ENCODE peak calls at places on chromosomes 12 and 14, in five cellular contexts. B, T, D, V and Z are unnamed samples.

GRCh38 chr14:21185506-21185905 is 29.6 kb upstream of the OR5AU1 start:
- DNase-seq in D (no peak), V (no peak), T (no peak), B (no peak), Z (no peak)

GRCh38 chr12:56836800-56837663 is 73.9 kb downstream of the HSD17B6 start:
- DNase-seq in D (no peak), B (peak), V (no peak), T (no peak), Z (no peak)

GRCh38 chr14:72615511-72616121 is 278.3 kb downstream of the DPF3 start:
- DNase-seq in D (no peak), V (no peak), B (no peak), T (no peak), Z (no peak)

GRCh38 chr12:124689585-124689984 is 122.2 kb upstream of the NCOR2 start:
- DNase-seq in D (no peak), B (no peak), T (no peak), V (no peak), Z (no peak)

GRCh38 chr14:30143617-30144016 is 216.0 kb upstream of the PRKD1 start:
- DNase-seq in V (no peak), T (no peak), B (no peak), D (no peak), Z (no peak)

GRCh38 chr14:41000350-41000749 is 606.3 kb upstream of the LRFN5 start:
- DNase-seq in B (no peak), T (no peak), V (no peak), D (no peak), Z (no peak)

GRCh38 chr12:113230315-113231274 is 9.3 kb downstream of the TPCN1 start:
- DNase-seq in B (no peak), D (no peak), T (no peak), V (no peak), Z (no peak)

GRCh38 chr12:118015306-118015705 is 1.2 kb upstream of the RFC5 start:
- DNase-seq in D (no peak), V (no peak), T (no peak), B (no peak), Z (no peak)

GRCh38 chr12:6452908-6453630 is 1.2 kb downstream of the TAPBPL start:
- DNase-seq in V (no peak), T (peak), B (peak), D (no peak), Z (no peak)

GRCh38 chr12:45355750-45356149 is 139.9 kb downstream of the ANO6 start:
- DNase-seq in D (no peak), V (no peak), T (no peak), B (no peak), Z (no peak)

GRCh38 chr12:109760930-109761630 is 47.5 kb downstream of the FAM222A start:
- DNase-seq in D (no peak), V (peak), T (no peak), B (peak), Z (peak)

GRCh38 chr14:69428289-69428998 is 30.0 kb downstream of the SLC39A9 start:
- DNase-seq in D (no peak), B (peak), T (no peak), V (no peak), Z (no peak)

GRCh38 chr12:91349451-91349850 is 166.8 kb upstream of the DCN start:
- DNase-seq in T (no peak), B (no peak), D (no peak), V (no peak), Z (no peak)

GRCh38 chr14:69561893-69562292 is 12.8 kb downstream of the CCDC177 start:
- DNase-seq in D (no peak), V (no peak), T (no peak), B (no peak), Z (no peak)

GRCh38 chr12:92417343-92417742 is 271.7 kb upstream of the BTG1 start:
- DNase-seq in T (no peak), V (no peak), B (no peak), D (no peak), Z (no peak)

GRCh38 chr14:78967111-78967809 is 797.1 kb downstream of the NRXN3 start:
- DNase-seq in B (no peak), V (no peak), D (no peak), T (no peak), Z (no peak)

GRCh38 chr12:69534389-69534822 is 50.9 kb upstream of the CCT2 start:
- DNase-seq in T (peak), B (peak), D (peak), V (peak), Z (no peak)

GRCh38 chr14:72608391-72609204 is 285.3 kb downstream of the DPF3 start:
- DNase-seq in T (no peak), B (no peak), V (no peak), D (no peak), Z (no peak)

GRCh38 chr12:125683748-125684381 is 618.6 kb downstream of the AACS start:
- DNase-seq in B (peak), T (no peak), D (no peak), V (peak), Z (no peak)

GRCh38 chr12:24902521-24903304 is 46.2 kb downstream of the BCAT1 start:
- DNase-seq in B (no peak), D (no peak), V (peak), T (no peak), Z (peak)

GRCh38 chr12:42266579-42267230 is 28.7 kb upstream of the YAF2 start:
- DNase-seq in T (no peak), D (no peak), B (no peak), V (no peak), Z (no peak)

GRCh38 chr14:105075364-105076295 is 10.4 kb upstream of the GPR132 start:
- DNase-seq in B (peak), V (peak), T (peak), D (no peak), Z (peak)

GRCh38 chr12:22350817-22351371 is 16.4 kb upstream of the ST8SIA1 start:
- DNase-seq in B (no peak), V (no peak), T (no peak), D (no peak), Z (no peak)

GRCh38 chr12:54173906-54174471 is 14.8 kb downstream of the SMUG1 start:
- DNase-seq in B (no peak), T (no peak), V (no peak), D (no peak), Z (no peak)

GRCh38 chr14:76768671-76769500 is 7.6 kb downstream of the VASH1 start:
- DNase-seq in V (no peak), T (no peak), B (no peak), D (no peak), Z (no peak)

GRCh38 chr14:76500011-76500410 is 124.1 kb downstream of the ESRRB start:
- DNase-seq in B (no peak), V (no peak), D (no peak), T (peak), Z (no peak)

GRCh38 chr14:99624971-99625370 is 20.0 kb upstream of the HHIPL1 start:
- DNase-seq in B (no peak), T (no peak), V (no peak), D (no peak), Z (no peak)

GRCh38 chr14:25570483-25570882 is 520.5 kb upstream of the STXBP6 start:
- DNase-seq in T (no peak), D (no peak), B (no peak), V (no peak), Z (no peak)

GRCh38 chr14:32468955-32469354 is 139.9 kb downstream of the AKAP6 start:
- DNase-seq in B (no peak), D (no peak), V (no peak), T (no peak), Z (no peak)

GRCh38 chr12:112828534-112828933 is 37.0 kb downstream of the RPH3A start:
- DNase-seq in T (no peak), V (no peak), B (no peak), D (no peak), Z (no peak)

GRCh38 chr14:77037886-77038511 is 9.5 kb upstream of the IRF2BPL start:
- DNase-seq in B (peak), D (no peak), V (no peak), T (no peak), Z (no peak)

GRCh38 chr12:32159925-32160324 is 53.3 kb downstream of the BICD1 start:
- DNase-seq in D (no peak), V (no peak), T (no peak), B (no peak), Z (no peak)

GRCh38 chr12:108313236-108313608 is 25.9 kb downstream of the CMKLR1 start:
- DNase-seq in B (no peak), D (no peak), T (no peak), V (no peak), Z (no peak)

GRCh38 chr14:28142400-28143015 is 624.1 kb upstream of the FOXG1 start:
- DNase-seq in D (no peak), V (no peak), T (no peak), B (no peak), Z (no peak)

GRCh38 chr12:100186071-100186470 is 14.5 kb upstream of the ACTR6 start:
- DNase-seq in T (no peak), V (no peak), B (no peak), D (no peak), Z (no peak)

GRCh38 chr12:13982010-13982409 is 608 bp upstream of the GRIN2B start:
- DNase-seq in V (peak), D (no peak), B (no peak), T (no peak), Z (no peak)

DNA sequence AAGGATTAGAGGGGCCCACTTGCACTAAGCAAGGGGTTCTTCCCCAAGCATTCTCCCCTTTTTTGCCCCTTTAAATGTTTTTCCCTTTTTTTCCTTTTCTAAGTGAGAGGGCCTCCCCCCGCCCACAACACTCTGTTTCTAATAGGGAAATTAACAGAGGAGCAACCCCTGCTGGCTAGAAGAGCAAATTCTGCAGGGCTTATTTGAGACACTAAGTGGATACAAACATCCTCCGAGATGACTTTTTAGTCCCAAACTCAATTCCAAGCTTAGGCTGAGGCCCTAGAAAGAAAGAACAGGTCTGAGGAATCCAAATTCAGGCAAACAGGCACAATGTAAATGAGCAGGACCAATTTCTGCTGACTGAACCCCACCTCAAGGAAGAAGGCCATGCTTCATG is 138.9 kb downstream of the GPR65 start:
- DNase-seq in D (no peak), V (no peak), B (no peak), T (no peak), Z (no peak)
- TF ChIP-seq CTCF in D (no peak), V (peak), B (no peak), T (peak), Z (no peak)

DNA sequence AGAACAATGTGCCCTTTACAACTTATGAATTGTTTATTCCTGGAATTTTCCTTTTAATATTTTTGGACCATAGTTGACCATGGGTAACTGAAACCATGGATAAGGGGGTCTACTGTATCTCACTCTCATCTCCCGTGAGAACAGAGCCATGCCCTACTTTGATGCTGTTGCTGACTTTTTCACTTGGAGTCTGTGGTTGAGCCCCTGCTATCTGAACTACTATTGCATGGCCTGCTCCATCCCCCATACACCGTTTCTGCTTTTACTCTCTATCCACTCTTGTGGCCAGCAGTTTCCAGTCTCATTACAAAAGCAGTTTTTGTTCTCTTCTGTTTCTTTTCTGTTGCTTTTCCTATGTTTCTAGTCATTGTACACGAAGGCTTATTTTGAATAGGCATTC is 12.3 kb downstream of the TMTC2 start:
- DNase-seq in T (no peak), B (no peak), D (no peak), V (no peak), Z (no peak)
- TF ChIP-seq CTCF in T (no peak), B (no peak), D (no peak), V (no peak), Z (no peak)

GRCh38 chr14:103500148-103500990 is 22.3 kb downstream of the CKB start:
- DNase-seq in V (peak), T (peak), B (peak), D (peak), Z (peak)
- TF ChIP-seq CTCF in V (peak), T (peak), B (peak), D (no peak), Z (peak)

DNA sequence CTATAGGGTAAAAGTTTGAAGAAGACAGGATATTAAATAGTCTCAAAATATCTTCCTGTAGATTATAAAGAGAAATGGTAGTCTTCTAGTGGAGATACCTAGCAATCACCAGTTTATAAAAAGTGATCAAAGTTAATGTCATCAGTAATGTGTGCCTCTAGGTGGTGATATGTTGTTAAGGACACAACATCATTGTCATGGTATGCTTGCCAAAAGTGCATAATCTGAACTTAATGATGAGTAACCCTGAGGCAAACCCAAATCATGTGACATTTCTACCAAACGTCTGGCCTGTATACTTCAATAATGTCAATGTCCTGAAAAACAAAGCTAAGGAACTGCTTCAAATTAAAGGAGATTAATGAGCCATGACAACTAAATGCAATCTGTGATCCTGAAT is 214.7 kb downstream of the PHLDA1 start:
- DNase-seq in D (no peak), T (no peak), B (no peak), V (no peak), Z (no peak)
- TF ChIP-seq CTCF in D (no peak), T (peak), B (no peak), V (no peak), Z (no peak)

GRCh38 chr12:115140981-115141380 is 457.0 kb upstream of the TBX3 start:
- DNase-seq in T (no peak), B (no peak), D (no peak), V (peak), Z (no peak)
- TF ChIP-seq CTCF in T (no peak), B (no peak), D (no peak), V (no peak), Z (no peak)